ENCODE peak calls at places on chromosome 13, in nine cellular contexts. Z is T-helper 2 cell; V is amygdala; E is left colon; P is activated T-cell treated with anti-CD3 and anti-CD28 coated beads, Interleukin-2, amount 50 U/mL, for 72 hours; S is globus pallidus; D is stimulated activated CD8-positive, alpha-beta memory T cell treated with anti-CD3 and anti-CD28 coated beads, Interleukin-4, amount 100 ng/mL, for 24 hours; G is activated T-helper 2 cell treated with anti-CD3 and anti-CD28 coated beads, Interferon-gamma antibody, Interleukin-2, Interleukin-4, amounts not matched to agents 10 μg/mL and 5 μg/mL and 100 μg/mL, durations not matched to agents 14 hours and 24 hours and 36 hours; F is NCI-H1436. A is an unnamed sample.

GRCh38 chr13:20350819-20351218 is 118.7 kb upstream of the GJB6 start:
- DNase-seq in Z (no peak), P (no peak), V (no peak), F (no peak), D (no peak), G (no peak), E (no peak), S (no peak), A (no peak)

GRCh38 chr13:92838786-92839185 is 387.8 kb upstream of the GPC6 start:
- DNase-seq in P (no peak), E (no peak), Z (no peak), S (no peak), G (no peak), F (no peak), D (no peak), V (no peak), A (no peak)

GRCh38 chr13:64127856-64128255 is 2712.2 kb upstream of the PCDH20 start:
- DNase-seq in E (no peak), D (no peak), F (no peak), G (no peak), P (no peak), V (no peak), S (no peak), Z (no peak), A (no peak)

GRCh38 chr13:52921194-52921593 is 72.8 kb upstream of the PCDH8 start:
- DNase-seq in D (no peak), S (peak), E (no peak), V (peak), G (no peak), F (no peak), P (no peak), Z (no peak), A (no peak)

GRCh38 chr13:29081697-29082440 is 261.7 kb downstream of the MTUS2 start:
- DNase-seq in P (no peak), S (no peak), Z (no peak), D (no peak), E (no peak), V (no peak), F (no peak), G (no peak), A (no peak)

GRCh38 chr13:94569615-94570014 is 26.3 kb downstream of the TGDS start:
- DNase-seq in V (no peak), Z (no peak), D (no peak), S (no peak), E (no peak), P (no peak), G (no peak), F (no peak), A (no peak)

GRCh38 chr13:72726721-72727416 is 560 bp downstream of the MZT1 start:
- DNase-seq in G (no peak), D (peak), V (no peak), F (peak), S (no peak), E (peak), P (peak), Z (peak), A (peak)

GRCh38 chr13:43153436-43154082 is 130.2 kb downstream of the DNAJC15 start:
- DNase-seq in E (no peak), Z (no peak), V (no peak), P (no peak), S (no peak), F (no peak), G (no peak), D (no peak), A (no peak)

GRCh38 chr13:30648522-30649012 is 30.8 kb downstream of the USPL1 start:
- DNase-seq in P (no peak), D (no peak), Z (no peak), G (no peak), F (no peak), V (no peak), S (no peak), E (no peak), A (no peak)

GRCh38 chr13:114173753-114174152 is 5.3 kb upstream of the CFAP97D2 start:
- DNase-seq in V (no peak), D (no peak), S (no peak), G (no peak), E (no peak), P (no peak), F (no peak), Z (no peak), A (no peak)

GRCh38 chr13:100872761-100873160 is 198.2 kb upstream of the TMTC4 start:
- DNase-seq in D (no peak), V (no peak), F (no peak), Z (no peak), P (no peak), G (no peak), E (no peak), S (no peak), A (no peak)

GRCh38 chr13:48625396-48626076 is 28.2 kb upstream of the CYSLTR2 start:
- DNase-seq in F (no peak), Z (no peak), V (no peak), P (no peak), D (no peak), G (no peak), E (no peak), S (no peak), A (no peak)

GRCh38 chr13:56720841-56721240 is 419.9 kb upstream of the PRR20A start:
- DNase-seq in E (no peak), V (no peak), F (no peak), S (no peak), D (no peak), P (no peak), Z (no peak), G (no peak), A (no peak)

GRCh38 chr13:98396071-98396710 is 180.7 kb downstream of the STK24 start:
- DNase-seq in D (no peak), P (no peak), S (no peak), Z (no peak), G (no peak), V (no peak), E (no peak), F (no peak), A (no peak)

GRCh38 chr13:80550856-80551532 is 210.1 kb upstream of the SPRY2 start:
- DNase-seq in G (no peak), D (no peak), Z (no peak), S (no peak), E (no peak), F (no peak), V (no peak), P (no peak), A (no peak)

GRCh38 chr13:93698016-93698613 is 471.5 kb downstream of the GPC6 start:
- DNase-seq in P (no peak), Z (no peak), F (no peak), S (no peak), G (no peak), E (no peak), V (no peak), D (no peak), A (no peak)

GRCh38 chr13:51524312-51524711 is 60.0 kb upstream of the WDFY2 start:
- DNase-seq in V (no peak), F (no peak), P (no peak), G (no peak), Z (no peak), D (no peak), E (no peak), S (no peak), A (no peak)

GRCh38 chr13:31767175-31767900 is 28.0 kb downstream of the RXFP2 start:
- DNase-seq in D (no peak), F (no peak), P (no peak), S (no peak), E (no peak), V (no peak), G (no peak), Z (no peak), A (no peak)

GRCh38 chr13:40987606-40988280 is 31.4 kb downstream of the ELF1 start:
- DNase-seq in Z (no peak), F (no peak), E (no peak), D (no peak), S (no peak), G (no peak), P (no peak), V (no peak), A (no peak)

GRCh38 chr13:44263920-44264610 is 109.6 kb upstream of the SERP2 start:
- DNase-seq in G (no peak), D (no peak), S (no peak), P (no peak), V (peak), E (no peak), F (no peak), Z (no peak), A (no peak)

GRCh38 chr13:101681834-101682233 is 229.4 kb downstream of the ITGBL1 start:
- DNase-seq in D (no peak), P (no peak), F (no peak), V (no peak), Z (no peak), G (no peak), S (no peak), E (no peak), A (no peak)

GRCh38 chr13:109096101-109096500 is 466.7 kb downstream of the MYO16 start:
- DNase-seq in P (no peak), D (no peak), E (no peak), S (no peak), V (no peak), G (no peak), F (no peak), Z (no peak), A (no peak)

A was measured in Jurkat, Clone E6-1.